ENCODE peak calls at places on chromosomes 6 and 20, in seven cellular contexts. One of them, this sample, is unnamed.

GRCh38 chr6:130827247-130828149 is at the start of gene SMLR1:
- DNase-seq in NCI-H524: no peak
- DNase-seq in nucleus accumbens: no peak
- DNase-seq in RCC 7860: no peak
- DNase-seq in A172: no peak
- DNase-seq in glutamatergic neuron: no peak
- DNase-seq in iris pigment epithelial cell: no peak
- DNase-seq in this sample: no peak

GRCh38 chr6:5205035-5205469 is 55.7 kb downstream of the LYRM4 start:
- DNase-seq in NCI-H524: no peak
- DNase-seq in nucleus accumbens: no peak
- DNase-seq in RCC 7860: no peak
- DNase-seq in A172: peak
- DNase-seq in glutamatergic neuron: no peak
- DNase-seq in iris pigment epithelial cell: peak
- DNase-seq in this sample: no peak

GRCh38 chr6:169859401-169859977 is 108.1 kb downstream of the ERMARD start:
- DNase-seq in NCI-H524: no peak
- DNase-seq in nucleus accumbens: no peak
- DNase-seq in RCC 7860: no peak
- DNase-seq in A172: no peak
- DNase-seq in glutamatergic neuron: no peak
- DNase-seq in iris pigment epithelial cell: no peak
- DNase-seq in this sample: no peak

GRCh38 chr6:21501815-21502214 is 91.7 kb upstream of the SOX4 start:
- DNase-seq in NCI-H524: no peak
- DNase-seq in nucleus accumbens: no peak
- DNase-seq in RCC 7860: no peak
- DNase-seq in A172: no peak
- DNase-seq in glutamatergic neuron: no peak
- DNase-seq in iris pigment epithelial cell: no peak
- DNase-seq in this sample: no peak

GRCh38 chr6:11263185-11263817 is 30.8 kb upstream of the NEDD9 start:
- DNase-seq in NCI-H524: no peak
- DNase-seq in nucleus accumbens: no peak
- DNase-seq in RCC 7860: peak
- DNase-seq in A172: peak
- DNase-seq in glutamatergic neuron: no peak
- DNase-seq in iris pigment epithelial cell: peak
- DNase-seq in this sample: no peak

GRCh38 chr6:56766806-56767178 is 124.1 kb upstream of the DST start:
- DNase-seq in NCI-H524: no peak
- DNase-seq in nucleus accumbens: no peak
- DNase-seq in RCC 7860: no peak
- DNase-seq in A172: no peak
- DNase-seq in glutamatergic neuron: no peak
- DNase-seq in iris pigment epithelial cell: peak
- DNase-seq in this sample: no peak

GRCh38 chr6:152474341-152474740 is 162.8 kb downstream of the SYNE1 start:
- DNase-seq in NCI-H524: no peak
- DNase-seq in nucleus accumbens: no peak
- DNase-seq in RCC 7860: peak
- DNase-seq in A172: no peak
- DNase-seq in glutamatergic neuron: no peak
- DNase-seq in iris pigment epithelial cell: peak
- DNase-seq in this sample: no peak

GRCh38 chr6:31822038-31822821 is 5.3 kb upstream of the HSPA1B start:
- DNase-seq in NCI-H524: no peak
- DNase-seq in nucleus accumbens: peak
- DNase-seq in RCC 7860: peak
- DNase-seq in A172: peak
- DNase-seq in glutamatergic neuron: peak
- DNase-seq in iris pigment epithelial cell: peak
- DNase-seq in this sample: peak

GRCh38 chr20:10783660-10784336 is 110.0 kb upstream of the JAG1 start:
- DNase-seq in NCI-H524: no peak
- DNase-seq in nucleus accumbens: no peak
- DNase-seq in RCC 7860: no peak
- DNase-seq in A172: no peak
- DNase-seq in glutamatergic neuron: no peak
- DNase-seq in iris pigment epithelial cell: peak
- DNase-seq in this sample: no peak

GRCh38 chr6:88493717-88494116 is 327.6 kb upstream of the CNR1 start:
- DNase-seq in NCI-H524: no peak
- DNase-seq in nucleus accumbens: no peak
- DNase-seq in RCC 7860: no peak
- DNase-seq in A172: no peak
- DNase-seq in glutamatergic neuron: no peak
- DNase-seq in iris pigment epithelial cell: no peak
- DNase-seq in this sample: no peak

GRCh38 chr6:11366183-11366933 is 133.9 kb upstream of the NEDD9 start:
- DNase-seq in NCI-H524: no peak
- DNase-seq in nucleus accumbens: no peak
- DNase-seq in RCC 7860: peak
- DNase-seq in A172: no peak
- DNase-seq in glutamatergic neuron: no peak
- DNase-seq in iris pigment epithelial cell: no peak
- DNase-seq in this sample: no peak

GRCh38 chr20:49890651-49891361 is 24.5 kb downstream of the SPATA2 start:
- DNase-seq in NCI-H524: no peak
- DNase-seq in nucleus accumbens: peak
- DNase-seq in RCC 7860: no peak
- DNase-seq in A172: no peak
- DNase-seq in glutamatergic neuron: no peak
- DNase-seq in iris pigment epithelial cell: no peak
- DNase-seq in this sample: peak

GRCh38 chr6:83615025-83615999 is 93.6 kb downstream of the SNAP91 start:
- DNase-seq in NCI-H524: peak
- DNase-seq in nucleus accumbens: no peak
- DNase-seq in RCC 7860: peak
- DNase-seq in A172: peak
- DNase-seq in glutamatergic neuron: no peak
- DNase-seq in iris pigment epithelial cell: peak
- DNase-seq in this sample: no peak

GRCh38 chr20:24257171-24257570 is 212.3 kb upstream of the SYNDIG1 start:
- DNase-seq in NCI-H524: no peak
- DNase-seq in nucleus accumbens: no peak
- DNase-seq in RCC 7860: no peak
- DNase-seq in A172: no peak
- DNase-seq in glutamatergic neuron: no peak
- DNase-seq in iris pigment epithelial cell: no peak
- DNase-seq in this sample: no peak

GRCh38 chr6:161215193-161215592 is 58.7 kb downstream of the AGPAT4 start:
- DNase-seq in NCI-H524: no peak
- DNase-seq in nucleus accumbens: no peak
- DNase-seq in RCC 7860: peak
- DNase-seq in A172: peak
- DNase-seq in glutamatergic neuron: no peak
- DNase-seq in iris pigment epithelial cell: peak
- DNase-seq in this sample: no peak

GRCh38 chr6:36121752-36122494 is 8.4 kb upstream of the MAPK13 start:
- DNase-seq in NCI-H524: no peak
- DNase-seq in nucleus accumbens: no peak
- DNase-seq in RCC 7860: no peak
- DNase-seq in A172: no peak
- DNase-seq in glutamatergic neuron: no peak
- DNase-seq in iris pigment epithelial cell: no peak
- DNase-seq in this sample: no peak

GRCh38 chr6:4274382-4275082 is 139.2 kb upstream of the ECI2 start:
- DNase-seq in NCI-H524: no peak
- DNase-seq in nucleus accumbens: no peak
- DNase-seq in RCC 7860: no peak
- DNase-seq in A172: peak
- DNase-seq in glutamatergic neuron: no peak
- DNase-seq in iris pigment epithelial cell: peak
- DNase-seq in this sample: no peak

GRCh38 chr20:2470051-2470431 is 548 bp downstream of the SNRPB start:
- DNase-seq in NCI-H524: peak
- DNase-seq in nucleus accumbens: no peak
- DNase-seq in RCC 7860: peak
- DNase-seq in A172: peak
- DNase-seq in glutamatergic neuron: peak
- DNase-seq in iris pigment epithelial cell: peak
- DNase-seq in this sample: no peak

GRCh38 chr6:127737009-127737486 is 160.1 kb downstream of the C6orf58 start:
- DNase-seq in NCI-H524: peak
- DNase-seq in nucleus accumbens: peak
- DNase-seq in RCC 7860: peak
- DNase-seq in A172: peak
- DNase-seq in glutamatergic neuron: no peak
- DNase-seq in iris pigment epithelial cell: peak
- DNase-seq in this sample: no peak

GRCh38 chr6:14452567-14453527 is 335.3 kb downstream of the CD83 start:
- DNase-seq in NCI-H524: no peak
- DNase-seq in nucleus accumbens: no peak
- DNase-seq in RCC 7860: no peak
- DNase-seq in A172: no peak
- DNase-seq in glutamatergic neuron: no peak
- DNase-seq in iris pigment epithelial cell: no peak
- DNase-seq in this sample: no peak

GRCh38 chr6:75206338-75207210 is 721 bp upstream of the COL12A1 start:
- DNase-seq in NCI-H524: peak
- DNase-seq in nucleus accumbens: no peak
- DNase-seq in RCC 7860: no peak
- DNase-seq in A172: no peak
- DNase-seq in glutamatergic neuron: peak
- DNase-seq in iris pigment epithelial cell: peak
- DNase-seq in this sample: no peak

GRCh38 chr6:113936093-113936934 is 34.6 kb downstream of the HDAC2 start:
- DNase-seq in NCI-H524: peak
- DNase-seq in nucleus accumbens: no peak
- DNase-seq in RCC 7860: peak
- DNase-seq in A172: peak
- DNase-seq in glutamatergic neuron: no peak
- DNase-seq in iris pigment epithelial cell: peak
- DNase-seq in this sample: no peak

GRCh38 chr6:7479801-7480266 is 61.6 kb upstream of the DSP start:
- DNase-seq in NCI-H524: no peak
- DNase-seq in nucleus accumbens: no peak
- DNase-seq in RCC 7860: no peak
- DNase-seq in A172: peak
- DNase-seq in glutamatergic neuron: no peak
- DNase-seq in iris pigment epithelial cell: peak
- DNase-seq in this sample: no peak

GRCh38 chr6:158219229-158219628 is 51.1 kb downstream of the GTF2H5 start:
- DNase-seq in NCI-H524: no peak
- DNase-seq in nucleus accumbens: no peak
- DNase-seq in RCC 7860: no peak
- DNase-seq in A172: peak
- DNase-seq in glutamatergic neuron: no peak
- DNase-seq in iris pigment epithelial cell: peak
- DNase-seq in this sample: no peak

GRCh38 chr20:9081423-9081966 is 12.6 kb downstream of the PLCB4 start:
- DNase-seq in NCI-H524: peak
- DNase-seq in nucleus accumbens: no peak
- DNase-seq in RCC 7860: no peak
- DNase-seq in A172: no peak
- DNase-seq in glutamatergic neuron: no peak
- DNase-seq in iris pigment epithelial cell: no peak
- DNase-seq in this sample: no peak

GRCh38 chr20:55160996-55161395 is 685.6 kb downstream of the DOK5 start:
- DNase-seq in NCI-H524: no peak
- DNase-seq in nucleus accumbens: no peak
- DNase-seq in RCC 7860: peak
- DNase-seq in A172: peak
- DNase-seq in glutamatergic neuron: no peak
- DNase-seq in iris pigment epithelial cell: peak
- DNase-seq in this sample: no peak

GRCh38 chr6:1729133-1729751 is 119.5 kb downstream of the FOXC1 start:
- DNase-seq in NCI-H524: no peak
- DNase-seq in nucleus accumbens: no peak
- DNase-seq in RCC 7860: no peak
- DNase-seq in A172: no peak
- DNase-seq in glutamatergic neuron: no peak
- DNase-seq in iris pigment epithelial cell: no peak
- DNase-seq in this sample: no peak

GRCh38 chr6:169420912-169421543 is 167.4 kb upstream of the THBS2 start:
- DNase-seq in NCI-H524: no peak
- DNase-seq in nucleus accumbens: no peak
- DNase-seq in RCC 7860: no peak
- DNase-seq in A172: no peak
- DNase-seq in glutamatergic neuron: peak
- DNase-seq in iris pigment epithelial cell: peak
- DNase-seq in this sample: peak

GRCh38 chr6:119112856-119113530 is 34.5 kb upstream of the FAM184A start:
- DNase-seq in NCI-H524: no peak
- DNase-seq in nucleus accumbens: no peak
- DNase-seq in RCC 7860: no peak
- DNase-seq in A172: no peak
- DNase-seq in glutamatergic neuron: no peak
- DNase-seq in iris pigment epithelial cell: no peak
- DNase-seq in this sample: no peak

GRCh38 chr6:139148557-139149220 is 13.8 kb downstream of the HECA start:
- DNase-seq in NCI-H524: no peak
- DNase-seq in nucleus accumbens: no peak
- DNase-seq in RCC 7860: no peak
- DNase-seq in A172: no peak
- DNase-seq in glutamatergic neuron: no peak
- DNase-seq in iris pigment epithelial cell: no peak
- DNase-seq in this sample: no peak

GRCh38 chr6:156617376-156617775 is 159.8 kb upstream of the ARID1B start:
- DNase-seq in NCI-H524: peak
- DNase-seq in nucleus accumbens: no peak
- DNase-seq in RCC 7860: no peak
- DNase-seq in A172: no peak
- DNase-seq in glutamatergic neuron: no peak
- DNase-seq in iris pigment epithelial cell: peak
- DNase-seq in this sample: no peak

GRCh38 chr20:404088-404487 is 4.0 kb upstream of the RBCK1 start:
- DNase-seq in NCI-H524: no peak
- DNase-seq in nucleus accumbens: no peak
- DNase-seq in RCC 7860: no peak
- DNase-seq in A172: no peak
- DNase-seq in glutamatergic neuron: no peak
- DNase-seq in iris pigment epithelial cell: no peak
- DNase-seq in this sample: no peak